ENCODE peak calls at places on chromosomes 1 and 21, in ten cellular contexts. One of them, this sample, is unnamed.

GRCh38 chr21:15327637-15328265 is 263.0 kb upstream of the NRIP1 start:
- DNase-seq in left ventricle myocardium inferior: no peak
- DNase-seq in gastrocnemius medialis: no peak
- DNase-seq in CD14-positive monocyte: no peak
- DNase-seq in B cell: no peak
- DNase-seq in psoas muscle: no peak
- DNase-seq in cardiac muscle cell: no peak
- DNase-seq in GM20000: no peak
- DNase-seq in endothelial cell: no peak
- DNase-seq in upper lobe of right lung: no peak
- DNase-seq in this sample: no peak

GRCh38 chr1:186974774-186975181 is 146.0 kb downstream of the PLA2G4A start:
- DNase-seq in left ventricle myocardium inferior: no peak
- DNase-seq in gastrocnemius medialis: no peak
- DNase-seq in CD14-positive monocyte: no peak
- DNase-seq in B cell: no peak
- DNase-seq in psoas muscle: no peak
- DNase-seq in cardiac muscle cell: peak; percentile 77
- DNase-seq in GM20000: no peak
- DNase-seq in endothelial cell: no peak
- DNase-seq in upper lobe of right lung: no peak
- DNase-seq in this sample: no peak

GRCh38 chr1:23484253-23485001 is 448 bp upstream of the ASAP3 start:
- DNase-seq in left ventricle myocardium inferior: peak; percentile 96
- DNase-seq in gastrocnemius medialis: peak; percentile 92
- DNase-seq in CD14-positive monocyte: peak; percentile 85
- DNase-seq in B cell: peak; percentile 93
- DNase-seq in psoas muscle: peak; percentile 96
- DNase-seq in cardiac muscle cell: peak; percentile 97
- DNase-seq in GM20000: peak; percentile 94
- DNase-seq in endothelial cell: peak; percentile 96
- DNase-seq in upper lobe of right lung: peak; percentile 96
- DNase-seq in this sample: peak; percentile 94

GRCh38 chr21:36145259-36145658 is 10.4 kb downstream of the CBR3 start:
- DNase-seq in left ventricle myocardium inferior: no peak
- DNase-seq in gastrocnemius medialis: no peak
- DNase-seq in CD14-positive monocyte: no peak
- DNase-seq in B cell: no peak
- DNase-seq in psoas muscle: no peak
- DNase-seq in cardiac muscle cell: no peak
- DNase-seq in GM20000: no peak
- DNase-seq in endothelial cell: no peak
- DNase-seq in upper lobe of right lung: no peak
- DNase-seq in this sample: no peak

GRCh38 chr1:33029209-33029608 is 7.5 kb downstream of the AK2 start:
- DNase-seq in left ventricle myocardium inferior: no peak
- DNase-seq in gastrocnemius medialis: no peak
- DNase-seq in CD14-positive monocyte: no peak
- DNase-seq in B cell: no peak
- DNase-seq in psoas muscle: no peak
- DNase-seq in cardiac muscle cell: no peak
- DNase-seq in GM20000: no peak
- DNase-seq in endothelial cell: no peak
- DNase-seq in upper lobe of right lung: no peak
- DNase-seq in this sample: no peak

GRCh38 chr1:155973723-155974122 is 4.6 kb downstream of the ARHGEF2 start:
- DNase-seq in left ventricle myocardium inferior: no peak
- DNase-seq in gastrocnemius medialis: no peak
- DNase-seq in CD14-positive monocyte: no peak
- DNase-seq in B cell: no peak
- DNase-seq in psoas muscle: no peak
- DNase-seq in cardiac muscle cell: no peak
- DNase-seq in GM20000: no peak
- DNase-seq in endothelial cell: no peak
- DNase-seq in upper lobe of right lung: no peak
- DNase-seq in this sample: no peak

GRCh38 chr1:185170291-185170848 is 13.4 kb downstream of the SWT1 start:
- DNase-seq in left ventricle myocardium inferior: no peak
- DNase-seq in gastrocnemius medialis: no peak
- DNase-seq in CD14-positive monocyte: no peak
- DNase-seq in B cell: peak; percentile 68
- DNase-seq in psoas muscle: no peak
- DNase-seq in cardiac muscle cell: peak; percentile 74
- DNase-seq in GM20000: peak; percentile 66
- DNase-seq in endothelial cell: peak; percentile 49
- DNase-seq in upper lobe of right lung: no peak
- DNase-seq in this sample: no peak

GRCh38 chr1:34779526-34779925 is 1.5 kb upstream of the GJB3 start:
- DNase-seq in left ventricle myocardium inferior: no peak
- DNase-seq in gastrocnemius medialis: no peak
- DNase-seq in CD14-positive monocyte: no peak
- DNase-seq in B cell: no peak
- DNase-seq in psoas muscle: no peak
- DNase-seq in cardiac muscle cell: no peak
- DNase-seq in GM20000: no peak
- DNase-seq in endothelial cell: no peak
- DNase-seq in upper lobe of right lung: peak; percentile 12
- DNase-seq in this sample: no peak

GRCh38 chr1:155083865-155084721 is 5.5 kb downstream of the EFNA3 start:
- DNase-seq in left ventricle myocardium inferior: no peak
- DNase-seq in gastrocnemius medialis: peak; percentile 29
- DNase-seq in CD14-positive monocyte: no peak
- DNase-seq in B cell: peak; percentile 55
- DNase-seq in psoas muscle: no peak
- DNase-seq in cardiac muscle cell: peak; percentile 39
- DNase-seq in GM20000: no peak
- DNase-seq in endothelial cell: no peak
- DNase-seq in upper lobe of right lung: no peak
- DNase-seq in this sample: no peak

GRCh38 chr1:166836733-166837132 is 2.5 kb upstream of the POGK start:
- DNase-seq in left ventricle myocardium inferior: no peak
- DNase-seq in gastrocnemius medialis: no peak
- DNase-seq in CD14-positive monocyte: no peak
- DNase-seq in B cell: no peak
- DNase-seq in psoas muscle: no peak
- DNase-seq in cardiac muscle cell: no peak
- DNase-seq in GM20000: no peak
- DNase-seq in endothelial cell: no peak
- DNase-seq in upper lobe of right lung: no peak
- DNase-seq in this sample: no peak

GRCh38 chr21:44511219-44511937 is 28.6 kb downstream of the KRTAP10-1 start:
- DNase-seq in left ventricle myocardium inferior: no peak
- DNase-seq in gastrocnemius medialis: no peak
- DNase-seq in CD14-positive monocyte: no peak
- DNase-seq in B cell: no peak
- DNase-seq in psoas muscle: no peak
- DNase-seq in cardiac muscle cell: no peak
- DNase-seq in GM20000: no peak
- DNase-seq in endothelial cell: no peak
- DNase-seq in upper lobe of right lung: no peak
- DNase-seq in this sample: peak; percentile 40
- TF ChIP-seq CTCF in left ventricle myocardium inferior: no peak
- TF ChIP-seq CTCF in gastrocnemius medialis: no peak
- TF ChIP-seq CTCF in CD14-positive monocyte: no peak
- TF ChIP-seq CTCF in B cell: no peak
- TF ChIP-seq CTCF in psoas muscle: no peak
- TF ChIP-seq CTCF in cardiac muscle cell: no peak
- TF ChIP-seq CTCF in GM20000: no peak
- TF ChIP-seq CTCF in endothelial cell: no peak
- TF ChIP-seq CTCF in upper lobe of right lung: no peak
- TF ChIP-seq CTCF in this sample: no peak

GRCh38 chr21:37243961-37244360 is 23.2 kb downstream of the VPS26C start:
- DNase-seq in left ventricle myocardium inferior: no peak
- DNase-seq in gastrocnemius medialis: no peak
- DNase-seq in CD14-positive monocyte: no peak
- DNase-seq in B cell: no peak
- DNase-seq in psoas muscle: no peak
- DNase-seq in cardiac muscle cell: no peak
- DNase-seq in GM20000: no peak
- DNase-seq in endothelial cell: no peak
- DNase-seq in upper lobe of right lung: no peak
- DNase-seq in this sample: no peak
- TF ChIP-seq CTCF in left ventricle myocardium inferior: no peak
- TF ChIP-seq CTCF in gastrocnemius medialis: no peak
- TF ChIP-seq CTCF in CD14-positive monocyte: no peak
- TF ChIP-seq CTCF in B cell: no peak
- TF ChIP-seq CTCF in psoas muscle: no peak
- TF ChIP-seq CTCF in cardiac muscle cell: no peak
- TF ChIP-seq CTCF in GM20000: no peak
- TF ChIP-seq CTCF in endothelial cell: no peak
- TF ChIP-seq CTCF in upper lobe of right lung: no peak
- TF ChIP-seq CTCF in this sample: no peak

GRCh38 chr1:160544647-160545046 is 21.6 kb upstream of the SLAMF6 start:
- DNase-seq in left ventricle myocardium inferior: no peak
- DNase-seq in gastrocnemius medialis: no peak
- DNase-seq in CD14-positive monocyte: no peak
- DNase-seq in B cell: peak; percentile 38
- DNase-seq in psoas muscle: no peak
- DNase-seq in cardiac muscle cell: peak; percentile 25
- DNase-seq in GM20000: no peak
- DNase-seq in endothelial cell: no peak
- DNase-seq in upper lobe of right lung: no peak
- DNase-seq in this sample: no peak
- TF ChIP-seq CTCF in left ventricle myocardium inferior: peak; percentile 35
- TF ChIP-seq CTCF in gastrocnemius medialis: no peak
- TF ChIP-seq CTCF in CD14-positive monocyte: peak; percentile 68
- TF ChIP-seq CTCF in B cell: peak; percentile 66
- TF ChIP-seq CTCF in psoas muscle: no peak
- TF ChIP-seq CTCF in cardiac muscle cell: peak; percentile 53
- TF ChIP-seq CTCF in GM20000: peak; percentile 11
- TF ChIP-seq CTCF in endothelial cell: peak; percentile 21
- TF ChIP-seq CTCF in upper lobe of right lung: peak; percentile 34
- TF ChIP-seq CTCF in this sample: peak; percentile 66

DNA sequence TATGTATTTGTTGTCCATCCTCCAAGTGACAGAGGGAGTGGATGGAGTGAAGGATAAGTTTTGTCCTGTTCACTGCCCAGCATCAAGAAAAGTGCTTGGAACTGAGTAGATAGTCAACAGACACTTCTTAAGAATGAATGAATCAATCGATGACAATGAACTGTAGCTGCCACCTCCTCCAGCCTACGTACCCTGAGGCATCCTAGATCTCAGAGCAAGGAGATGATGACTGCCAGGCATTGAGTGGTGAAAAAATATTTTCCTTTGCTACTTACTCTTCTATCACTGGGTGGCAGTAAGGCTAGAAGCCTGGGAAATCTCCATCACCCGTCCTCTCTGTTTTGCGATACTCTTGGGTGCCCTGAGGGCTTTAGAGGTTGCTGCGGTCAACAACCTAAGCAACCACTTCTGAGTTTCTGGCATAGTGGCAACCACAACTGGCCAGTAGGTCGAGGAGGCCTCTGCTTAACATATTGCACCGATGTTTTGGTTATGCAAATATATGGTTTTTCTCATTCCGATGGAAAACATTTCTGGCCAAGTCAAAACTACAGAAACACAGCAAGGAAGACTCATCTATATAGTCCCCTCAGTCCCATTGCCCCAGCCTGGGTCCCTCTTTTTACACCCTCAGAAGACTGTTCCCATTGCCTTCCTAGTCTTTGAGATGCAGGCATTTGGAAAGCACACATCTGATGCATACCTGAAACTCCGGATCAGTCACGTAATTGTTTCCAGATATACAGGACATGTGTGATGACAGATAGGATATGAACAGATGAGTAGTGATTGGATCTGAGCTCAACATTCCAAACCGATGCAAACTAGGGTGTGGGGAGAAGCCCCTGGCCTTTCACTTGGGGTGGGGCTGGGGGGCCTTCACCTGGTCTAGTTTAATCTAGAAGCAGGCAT is 136.8 kb downstream of the RUNX1 start:
- DNase-seq in left ventricle myocardium inferior: no peak
- DNase-seq in gastrocnemius medialis: no peak
- DNase-seq in CD14-positive monocyte: no peak
- DNase-seq in B cell: no peak
- DNase-seq in psoas muscle: no peak
- DNase-seq in cardiac muscle cell: no peak
- DNase-seq in GM20000: peak; percentile 10
- DNase-seq in endothelial cell: no peak
- DNase-seq in upper lobe of right lung: no peak
- DNase-seq in this sample: no peak
- TF ChIP-seq CTCF in left ventricle myocardium inferior: no peak
- TF ChIP-seq CTCF in gastrocnemius medialis: no peak
- TF ChIP-seq CTCF in CD14-positive monocyte: no peak
- TF ChIP-seq CTCF in B cell: no peak
- TF ChIP-seq CTCF in psoas muscle: no peak
- TF ChIP-seq CTCF in cardiac muscle cell: no peak
- TF ChIP-seq CTCF in GM20000: no peak
- TF ChIP-seq CTCF in endothelial cell: no peak
- TF ChIP-seq CTCF in upper lobe of right lung: no peak
- TF ChIP-seq CTCF in this sample: peak; percentile 71

GRCh38 chr1:116131866-116132605 is 20.8 kb downstream of the MAB21L3 start:
- DNase-seq in left ventricle myocardium inferior: no peak
- DNase-seq in gastrocnemius medialis: no peak
- DNase-seq in CD14-positive monocyte: no peak
- DNase-seq in B cell: no peak
- DNase-seq in psoas muscle: no peak
- DNase-seq in cardiac muscle cell: no peak
- DNase-seq in GM20000: no peak
- DNase-seq in endothelial cell: no peak
- DNase-seq in upper lobe of right lung: no peak
- DNase-seq in this sample: no peak
- TF ChIP-seq CTCF in left ventricle myocardium inferior: no peak
- TF ChIP-seq CTCF in gastrocnemius medialis: no peak
- TF ChIP-seq CTCF in CD14-positive monocyte: no peak
- TF ChIP-seq CTCF in B cell: no peak
- TF ChIP-seq CTCF in psoas muscle: no peak
- TF ChIP-seq CTCF in cardiac muscle cell: no peak
- TF ChIP-seq CTCF in GM20000: no peak
- TF ChIP-seq CTCF in endothelial cell: no peak
- TF ChIP-seq CTCF in upper lobe of right lung: no peak
- TF ChIP-seq CTCF in this sample: no peak

GRCh38 chr1:115879977-115880376 is 39.1 kb upstream of the NHLH2 start:
- DNase-seq in left ventricle myocardium inferior: no peak
- DNase-seq in gastrocnemius medialis: no peak
- DNase-seq in CD14-positive monocyte: no peak
- DNase-seq in B cell: no peak
- DNase-seq in psoas muscle: no peak
- DNase-seq in cardiac muscle cell: no peak
- DNase-seq in GM20000: no peak
- DNase-seq in endothelial cell: no peak
- DNase-seq in upper lobe of right lung: no peak
- DNase-seq in this sample: no peak
- TF ChIP-seq CTCF in left ventricle myocardium inferior: no peak
- TF ChIP-seq CTCF in gastrocnemius medialis: no peak
- TF ChIP-seq CTCF in CD14-positive monocyte: peak; percentile 24
- TF ChIP-seq CTCF in B cell: no peak
- TF ChIP-seq CTCF in psoas muscle: no peak
- TF ChIP-seq CTCF in cardiac muscle cell: peak; percentile 7
- TF ChIP-seq CTCF in GM20000: no peak
- TF ChIP-seq CTCF in endothelial cell: no peak
- TF ChIP-seq CTCF in upper lobe of right lung: no peak
- TF ChIP-seq CTCF in this sample: no peak

GRCh38 chr21:41916888-41917433 is 36.9 kb downstream of the C2CD2 start:
- DNase-seq in left ventricle myocardium inferior: no peak
- DNase-seq in gastrocnemius medialis: no peak
- DNase-seq in CD14-positive monocyte: no peak
- DNase-seq in B cell: no peak
- DNase-seq in psoas muscle: no peak
- DNase-seq in cardiac muscle cell: no peak
- DNase-seq in GM20000: no peak
- DNase-seq in endothelial cell: no peak
- DNase-seq in upper lobe of right lung: no peak
- DNase-seq in this sample: no peak
- TF ChIP-seq CTCF in left ventricle myocardium inferior: no peak
- TF ChIP-seq CTCF in gastrocnemius medialis: no peak
- TF ChIP-seq CTCF in CD14-positive monocyte: no peak
- TF ChIP-seq CTCF in B cell: no peak
- TF ChIP-seq CTCF in psoas muscle: no peak
- TF ChIP-seq CTCF in cardiac muscle cell: no peak
- TF ChIP-seq CTCF in GM20000: no peak
- TF ChIP-seq CTCF in endothelial cell: no peak
- TF ChIP-seq CTCF in upper lobe of right lung: no peak
- TF ChIP-seq CTCF in this sample: peak; percentile 30